ENCODE peak calls at places on chromosome 15, in four cellular contexts. O is CD8-positive, alpha-beta T cell; J is GM12864; H is K562. S is an unnamed sample.

GRCh38 chr15:60573936-60574335 is 95.0 kb upstream of the ICE2 start:
- DNase-seq in J (no peak), H (no peak), O (peak; percentile 48), S (no peak)

GRCh38 chr15:25811481-25811906 is 51.6 kb downstream of the ATP10A start:
- DNase-seq in O (no peak), H (no peak), J (peak; percentile 66), S (peak; percentile 45)

GRCh38 chr15:61216519-61216918 is 12.6 kb downstream of the RORA start:
- DNase-seq in H (no peak), J (no peak), O (no peak), S (no peak)

GRCh38 chr15:42012241-42012640 is 8.6 kb downstream of the PLA2G4E start:
- DNase-seq in J (no peak), H (no peak), O (no peak), S (no peak)

GRCh38 chr15:92521624-92522008 is 127.9 kb downstream of the ST8SIA2 start:
- DNase-seq in O (peak; percentile 50), J (peak; percentile 25), H (peak; percentile 58), S (peak; percentile 61)

GRCh38 chr15:68492855-68493254 is 60.9 kb upstream of the ITGA11 start:
- DNase-seq in O (no peak), H (no peak), J (no peak), S (no peak)

GRCh38 chr15:50071551-50072258 is 47.3 kb downstream of the ATP8B4 start:
- DNase-seq in J (no peak), O (no peak), H (no peak), S (no peak)

GRCh38 chr15:74179101-74179841 is 5.8 kb downstream of the ISLR start:
- DNase-seq in H (peak; percentile 14), O (no peak), J (no peak), S (no peak)

GRCh38 chr15:58852347-58852746 is 81.1 kb downstream of the SLTM start:
- DNase-seq in J (no peak), H (peak; percentile 18), O (no peak), S (no peak)
- TF ChIP-seq CTCF in J (no peak), H (no peak), O (no peak), S (no peak)

DNA sequence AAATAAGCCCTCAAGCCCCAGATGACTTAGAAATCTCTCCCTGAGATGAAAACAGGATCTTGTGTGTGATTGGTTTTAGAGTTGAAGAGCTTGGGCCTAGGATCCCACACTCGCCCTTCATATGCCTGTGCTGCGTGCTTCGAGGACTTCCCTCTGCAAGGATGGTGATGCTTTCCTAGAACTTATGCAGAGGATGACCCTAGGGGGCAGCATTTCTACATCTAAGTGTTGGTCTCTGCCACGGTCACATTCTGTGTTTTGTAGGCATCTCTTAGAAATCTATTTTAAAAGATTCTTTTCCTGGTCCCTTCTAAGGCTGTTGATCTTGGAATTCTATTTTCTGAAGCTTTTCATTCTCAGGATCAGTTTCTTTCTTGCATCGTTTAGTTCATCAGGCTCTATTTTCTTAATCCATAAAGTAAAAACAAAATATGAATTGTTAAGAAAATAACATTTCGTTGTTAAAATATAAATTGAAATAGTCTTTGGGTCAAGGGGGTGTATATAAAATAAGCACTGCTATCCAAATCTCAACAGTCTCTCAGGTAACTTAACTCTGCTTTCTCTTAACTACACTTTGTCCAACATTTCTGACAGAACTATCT is 45.7 kb downstream of the WDR76 start:
- DNase-seq in H (peak; percentile 68), J (peak; percentile 10), O (no peak), S (no peak)
- TF ChIP-seq CTCF in H (peak; percentile 63), J (peak; percentile 54), O (no peak), S (peak; percentile 14)

GRCh38 chr15:28936481-28936881 is 50.7 kb downstream of the APBA2 start:
- DNase-seq in J (no peak), O (no peak), H (no peak), S (no peak)

GRCh38 chr15:28933710-28934445 is 48.1 kb downstream of the APBA2 start:
- DNase-seq in O (no peak), H (peak; percentile 78), J (no peak), S (no peak)

GRCh38 chr15:28934645-28935044 is 48.9 kb downstream of the APBA2 start:
- DNase-seq in O (no peak), J (no peak), H (no peak), S (no peak)

GRCh38 chr15:28936081-28936480 is 50.3 kb downstream of the APBA2 start:
- DNase-seq in J (no peak), O (no peak), H (no peak), S (no peak)

GRCh38 chr15:28935316-28935715 is 49.5 kb downstream of the APBA2 start:
- DNase-seq in O (peak; percentile 65), H (peak; percentile 71), J (no peak), S (peak; percentile 40)
- TF ChIP-seq CTCF in O (peak; percentile 61), H (peak; percentile 76), J (peak; percentile 53), S (peak; percentile 26)

GRCh38 chr15:79035111-79035601 is 55.4 kb downstream of the RASGRF1 start:
- DNase-seq in J (peak; percentile 43), H (no peak), O (no peak), S (peak; percentile 26)
- TF ChIP-seq CTCF in J (peak; percentile 56), H (peak; percentile 20), O (no peak), S (no peak)

GRCh38 chr15:58241872-58242271 is 103.7 kb downstream of the AQP9 start:
- DNase-seq in H (peak; percentile 43), O (no peak), J (no peak), S (no peak)
- TF ChIP-seq CTCF in H (peak; percentile 41), O (no peak), J (no peak), S (no peak)

GRCh38 chr15:67079361-67079760 is 14.0 kb downstream of the SMAD3 start:
- DNase-seq in H (no peak), J (no peak), O (no peak), S (no peak)

GRCh38 chr15:67083135-67083766 is 17.8 kb downstream of the SMAD3 start:
- DNase-seq in H (no peak), O (no peak), J (no peak), S (no peak)

GRCh38 chr15:67080118-67080899 is 14.9 kb downstream of the SMAD3 start:
- DNase-seq in O (no peak), H (no peak), J (no peak), S (no peak)

GRCh38 chr15:67082007-67082536 is 16.7 kb downstream of the SMAD3 start:
- DNase-seq in J (no peak), O (peak; percentile 61), H (peak; percentile 60), S (no peak)

GRCh38 chr15:67080900-67081431 is 15.6 kb downstream of the SMAD3 start:
- DNase-seq in J (peak; percentile 96), O (peak; percentile 45), H (peak; percentile 78), S (peak; percentile 70)
- TF ChIP-seq CTCF in J (peak; percentile 48), O (no peak), H (peak; percentile 37), S (peak; percentile 10)

DNA sequence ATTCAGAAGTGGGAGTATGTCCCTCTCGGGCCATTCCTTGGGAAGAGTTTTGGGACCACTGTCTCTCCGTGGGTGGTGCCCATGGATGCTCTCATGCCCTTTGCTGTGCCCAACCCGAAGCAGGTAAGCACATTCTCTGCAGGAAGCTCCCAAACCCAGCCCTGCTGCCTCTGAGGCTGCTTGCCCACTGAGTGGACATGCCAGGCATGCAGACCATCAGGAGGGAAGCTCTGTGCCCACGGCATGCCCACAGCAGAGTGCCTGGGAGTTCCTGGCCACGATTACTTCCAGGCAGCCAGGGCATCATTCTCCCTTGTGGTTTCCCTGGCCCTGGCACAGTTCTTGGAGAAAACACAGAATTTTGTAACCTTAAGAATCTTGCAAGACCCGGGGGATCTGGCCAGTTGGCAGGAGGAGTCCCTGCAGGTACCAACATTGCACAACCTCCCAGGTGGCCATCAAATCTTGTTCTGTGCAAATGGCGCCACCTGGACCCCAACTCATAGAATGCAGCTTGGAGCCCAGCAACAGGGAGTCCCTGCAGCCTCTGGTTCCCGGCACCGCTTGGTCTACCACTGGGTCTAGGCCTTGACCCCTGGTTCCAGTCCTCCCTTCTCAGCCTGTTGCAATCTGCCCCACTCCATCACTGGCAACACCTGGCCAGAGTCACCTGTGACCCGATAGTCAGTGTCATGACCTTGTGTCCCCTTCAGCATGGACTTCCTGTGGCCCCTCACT is 20.4 kb downstream of the FAH start:
- DNase-seq in O (peak; percentile 72), J (peak; percentile 35), H (peak; percentile 79), S (peak; percentile 75)
- TF ChIP-seq CTCF in O (peak; percentile 76), J (peak; percentile 87), H (peak; percentile 85), S (peak; percentile 78)

GRCh38 chr15:63186065-63186464 is 3.3 kb upstream of the RAB8B start:
- DNase-seq in O (no peak), J (no peak), H (no peak), S (no peak)
- TF ChIP-seq CTCF in O (no peak), J (no peak), H (no peak), S (no peak)